ENCODE peak calls at places on chromosomes 6 and 20, in four cellular contexts. One of them, this sample, is unnamed.

GRCh38 chr6:74731204-74731603 is 474.6 kb downstream of the COL12A1 start:
- DNase-seq in pancreas: no peak
- DNase-seq in effector memory CD4-positive, alpha-beta T cell: no peak
- DNase-seq in mesendoderm: no peak
- DNase-seq in this sample: no peak

GRCh38 chr6:1477432-1478090 is 88.2 kb downstream of the FOXF2 start:
- DNase-seq in mesendoderm: peak
- DNase-seq in effector memory CD4-positive, alpha-beta T cell: no peak
- DNase-seq in pancreas: no peak
- DNase-seq in this sample: no peak

GRCh38 chr6:29839917-29840316 is 12.3 kb downstream of the HLA-G start:
- DNase-seq in pancreas: no peak
- DNase-seq in mesendoderm: no peak
- DNase-seq in effector memory CD4-positive, alpha-beta T cell: no peak
- DNase-seq in this sample: no peak

GRCh38 chr6:112579601-112580000 is 232.5 kb downstream of the RFPL4B start:
- DNase-seq in pancreas: no peak
- DNase-seq in effector memory CD4-positive, alpha-beta T cell: no peak
- DNase-seq in mesendoderm: no peak
- DNase-seq in this sample: no peak

GRCh38 chr20:62145688-62146018 is 2.1 kb downstream of the SS18L1 start:
- DNase-seq in effector memory CD4-positive, alpha-beta T cell: no peak
- DNase-seq in mesendoderm: no peak
- DNase-seq in pancreas: no peak
- DNase-seq in this sample: no peak

GRCh38 chr20:22489614-22490286 is 94.6 kb downstream of the FOXA2 start:
- DNase-seq in mesendoderm: no peak
- DNase-seq in effector memory CD4-positive, alpha-beta T cell: no peak
- DNase-seq in pancreas: no peak
- DNase-seq in this sample: no peak

GRCh38 chr20:57638173-57638894 is 18.1 kb upstream of the ZBP1 start:
- DNase-seq in pancreas: no peak
- DNase-seq in effector memory CD4-positive, alpha-beta T cell: no peak
- DNase-seq in mesendoderm: no peak
- DNase-seq in this sample: no peak

GRCh38 chr6:3259491-3259958 is 778 bp downstream of the PSMG4 start:
- DNase-seq in mesendoderm: peak
- DNase-seq in pancreas: no peak
- DNase-seq in effector memory CD4-positive, alpha-beta T cell: peak
- DNase-seq in this sample: no peak

GRCh38 chr6:79100304-79100703 is 22.2 kb upstream of the PHIP start:
- DNase-seq in pancreas: no peak
- DNase-seq in effector memory CD4-positive, alpha-beta T cell: no peak
- DNase-seq in mesendoderm: no peak
- DNase-seq in this sample: no peak

GRCh38 chr6:119339941-119340456 is 9.6 kb downstream of the MAN1A1 start:
- DNase-seq in mesendoderm: no peak
- DNase-seq in pancreas: no peak
- DNase-seq in effector memory CD4-positive, alpha-beta T cell: no peak
- DNase-seq in this sample: no peak

GRCh38 chr6:43773050-43773956 is 3.3 kb downstream of the VEGFA start:
- DNase-seq in effector memory CD4-positive, alpha-beta T cell: no peak
- DNase-seq in pancreas: peak
- DNase-seq in mesendoderm: peak
- DNase-seq in this sample: no peak

GRCh38 chr6:4805553-4806307 is 29.5 kb downstream of the CDYL start:
- DNase-seq in mesendoderm: peak
- DNase-seq in pancreas: peak
- DNase-seq in effector memory CD4-positive, alpha-beta T cell: no peak
- DNase-seq in this sample: peak

GRCh38 chr6:4021862-4022715 is 56.8 kb downstream of the FAM217A start:
- DNase-seq in mesendoderm: no peak
- DNase-seq in effector memory CD4-positive, alpha-beta T cell: no peak
- DNase-seq in pancreas: no peak
- DNase-seq in this sample: no peak

GRCh38 chr6:157034433-157035230 is 257.5 kb downstream of the ARID1B start:
- DNase-seq in effector memory CD4-positive, alpha-beta T cell: no peak
- DNase-seq in mesendoderm: peak
- DNase-seq in pancreas: no peak
- DNase-seq in this sample: no peak

GRCh38 chr20:1319462-1319861 is 9.5 kb downstream of the SDCBP2 start:
- DNase-seq in pancreas: no peak
- DNase-seq in effector memory CD4-positive, alpha-beta T cell: no peak
- DNase-seq in mesendoderm: no peak
- DNase-seq in this sample: no peak

GRCh38 chr20:10306440-10307358 is 88.1 kb downstream of the SNAP25 start:
- DNase-seq in mesendoderm: peak
- DNase-seq in pancreas: no peak
- DNase-seq in effector memory CD4-positive, alpha-beta T cell: no peak
- DNase-seq in this sample: no peak

GRCh38 chr6:43699564-43700186 is 12.1 kb upstream of the MRPS18A start:
- DNase-seq in mesendoderm: peak
- DNase-seq in effector memory CD4-positive, alpha-beta T cell: no peak
- DNase-seq in pancreas: no peak
- DNase-seq in this sample: no peak

GRCh38 chr6:56102216-56102615 is 145.2 kb downstream of the COL21A1 start:
- DNase-seq in pancreas: no peak
- DNase-seq in mesendoderm: no peak
- DNase-seq in effector memory CD4-positive, alpha-beta T cell: no peak
- DNase-seq in this sample: no peak

GRCh38 chr6:158786645-158787304 is 32.4 kb downstream of the EZR start:
- DNase-seq in mesendoderm: no peak
- DNase-seq in pancreas: no peak
- DNase-seq in effector memory CD4-positive, alpha-beta T cell: no peak
- DNase-seq in this sample: no peak

GRCh38 chr6:10487668-10488327 is 33.4 kb upstream of the GCNT2 start:
- DNase-seq in effector memory CD4-positive, alpha-beta T cell: no peak
- DNase-seq in pancreas: no peak
- DNase-seq in mesendoderm: no peak
- DNase-seq in this sample: no peak

GRCh38 chr20:32456869-32457421 is 98.8 kb downstream of the ASXL1 start:
- DNase-seq in mesendoderm: peak
- DNase-seq in effector memory CD4-positive, alpha-beta T cell: no peak
- DNase-seq in pancreas: peak
- DNase-seq in this sample: peak

GRCh38 chr20:50191065-50191565 is 485 bp downstream of the CEBPB start:
- DNase-seq in effector memory CD4-positive, alpha-beta T cell: peak
- DNase-seq in mesendoderm: no peak
- DNase-seq in pancreas: peak
- DNase-seq in this sample: no peak

GRCh38 chr20:19453781-19454310 is 241.4 kb downstream of the SLC24A3 start:
- DNase-seq in mesendoderm: no peak
- DNase-seq in effector memory CD4-positive, alpha-beta T cell: no peak
- DNase-seq in pancreas: no peak
- DNase-seq in this sample: no peak

DNA sequence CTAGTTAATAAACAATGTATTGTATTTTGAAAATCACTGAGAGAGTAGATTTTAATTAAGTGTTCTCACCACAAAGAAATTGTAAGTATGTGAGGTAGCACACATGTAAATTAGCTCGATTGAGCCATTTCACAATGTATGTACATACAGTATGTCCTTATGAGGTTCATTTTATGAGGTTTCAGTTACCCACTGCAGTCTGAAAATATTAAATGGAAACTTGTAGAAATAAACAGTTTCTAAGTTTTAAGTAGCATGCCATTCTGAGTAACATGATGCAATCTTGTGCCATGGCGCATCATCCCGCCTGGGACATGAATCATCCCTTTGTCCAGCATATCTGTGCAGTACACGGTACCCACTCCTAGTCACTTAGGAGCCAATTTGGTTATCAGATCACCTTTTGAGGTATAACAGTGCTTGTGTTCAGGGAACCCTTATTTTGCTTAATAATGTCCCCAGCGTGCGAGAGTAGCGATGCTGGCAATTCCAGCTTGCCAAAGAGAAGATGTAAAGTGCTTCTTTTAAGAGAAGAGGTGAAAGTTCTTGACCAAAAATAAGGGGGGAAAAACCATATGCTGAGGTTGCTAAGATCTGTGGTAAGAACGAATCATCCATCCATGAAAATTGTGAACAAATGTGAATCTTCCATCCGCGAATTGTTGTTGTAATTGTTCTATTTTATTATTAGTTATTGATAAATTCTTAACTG is 64.7 kb downstream of the KCNS1 start:
- DNase-seq in pancreas: no peak
- DNase-seq in effector memory CD4-positive, alpha-beta T cell: no peak
- DNase-seq in mesendoderm: no peak
- DNase-seq in this sample: no peak
- H3K27ac ChIP-seq in pancreas: no peak
- H3K27ac ChIP-seq in effector memory CD4-positive, alpha-beta T cell: no peak
- H3K27ac ChIP-seq in mesendoderm: no peak
- H3K27ac ChIP-seq in this sample: no peak

DNA sequence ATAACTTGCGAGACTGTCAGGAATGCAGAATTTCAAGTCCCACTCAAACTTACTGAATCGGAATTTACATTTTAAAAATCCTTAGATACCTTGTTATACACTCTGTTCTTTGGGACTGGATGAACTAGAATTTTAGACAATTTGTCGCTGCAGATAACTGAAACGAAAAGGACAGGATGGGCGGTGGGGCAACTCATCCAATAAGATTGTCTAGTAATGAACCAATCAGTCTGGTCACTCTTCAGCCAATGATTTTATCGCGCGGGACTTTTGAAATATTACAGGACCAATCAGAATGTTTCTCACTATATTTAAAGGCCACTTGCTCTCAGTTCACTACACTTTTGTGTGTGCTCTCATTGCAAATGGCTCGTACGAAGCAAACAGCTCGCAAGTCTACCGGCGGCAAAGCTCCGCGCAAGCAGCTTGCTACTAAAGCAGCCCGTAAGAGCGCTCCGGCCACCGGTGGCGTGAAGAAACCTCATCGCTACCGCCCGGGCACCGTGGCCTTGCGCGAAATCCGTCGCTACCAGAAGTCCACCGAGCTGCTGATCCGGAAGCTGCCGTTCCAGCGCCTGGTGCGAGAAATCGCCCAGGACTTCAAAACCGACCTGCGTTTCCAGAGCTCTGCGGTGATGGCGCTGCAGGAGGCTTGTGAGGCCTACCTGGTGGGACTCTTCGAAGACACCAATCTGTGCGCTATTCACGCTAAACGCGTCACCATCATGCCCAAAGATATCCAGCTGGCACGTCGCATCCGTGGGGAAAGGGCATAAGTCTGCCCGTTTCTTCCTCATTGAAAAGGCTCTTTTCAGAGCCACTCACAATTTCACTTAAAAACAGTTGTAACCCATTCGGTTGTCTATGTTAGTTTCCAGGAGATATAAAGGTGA is 41.9 kb upstream of the HFE start:
- DNase-seq in mesendoderm: peak
- DNase-seq in pancreas: peak
- DNase-seq in effector memory CD4-positive, alpha-beta T cell: peak
- DNase-seq in this sample: peak
- H3K27ac ChIP-seq in mesendoderm: peak
- H3K27ac ChIP-seq in pancreas: peak
- H3K27ac ChIP-seq in effector memory CD4-positive, alpha-beta T cell: peak
- H3K27ac ChIP-seq in this sample: peak

GRCh38 chr6:149942461-149942829 is 631 bp downstream of the ULBP2 start:
- DNase-seq in pancreas: no peak
- DNase-seq in effector memory CD4-positive, alpha-beta T cell: no peak
- DNase-seq in mesendoderm: no peak
- DNase-seq in this sample: no peak
- H3K27ac ChIP-seq in pancreas: no peak
- H3K27ac ChIP-seq in effector memory CD4-positive, alpha-beta T cell: no peak
- H3K27ac ChIP-seq in mesendoderm: no peak
- H3K27ac ChIP-seq in this sample: no peak

DNA sequence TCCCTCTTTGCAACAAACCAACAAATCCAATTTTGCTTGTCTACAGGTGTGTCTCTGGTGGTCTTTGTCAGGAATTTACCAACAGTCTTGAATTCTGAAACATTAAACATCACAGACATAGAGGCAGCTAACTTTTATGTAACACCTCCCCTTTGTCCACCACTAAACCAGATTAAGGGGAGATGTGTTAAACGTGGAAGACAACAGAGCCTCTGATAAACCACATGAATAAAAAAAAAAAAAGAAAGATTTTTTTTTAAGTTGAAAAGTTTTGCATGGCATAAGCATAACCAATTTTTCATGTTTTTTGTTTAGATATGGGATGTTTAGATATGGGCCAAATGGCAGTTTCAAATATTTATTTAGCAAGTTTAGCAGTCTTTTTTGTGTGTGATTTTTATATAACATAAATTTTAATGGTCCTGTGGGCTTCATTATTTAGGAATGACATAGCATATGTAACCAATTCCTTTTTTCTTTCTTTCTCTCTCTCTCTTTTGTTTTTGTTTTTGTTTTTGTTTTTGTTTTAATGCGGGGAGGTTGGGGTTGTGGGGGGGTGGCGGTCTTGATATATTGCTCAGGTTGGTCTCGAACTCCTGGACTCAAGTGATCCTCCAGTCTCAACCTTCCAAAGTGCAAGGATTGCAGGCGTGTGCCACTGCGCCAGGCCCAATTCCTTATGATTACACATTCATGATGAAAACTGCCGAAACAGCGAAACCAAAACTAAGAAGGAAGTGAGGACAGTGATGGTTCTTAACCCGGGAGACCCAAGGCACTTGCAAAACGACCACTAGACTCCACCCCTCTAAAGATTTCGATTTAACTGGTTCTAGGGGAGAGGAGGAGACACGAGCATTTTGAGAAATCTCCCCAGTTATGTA is 60.5 kb upstream of the BTN3A2 start:
- DNase-seq in effector memory CD4-positive, alpha-beta T cell: no peak
- DNase-seq in mesendoderm: peak
- DNase-seq in pancreas: no peak
- DNase-seq in this sample: peak
- H3K27ac ChIP-seq in effector memory CD4-positive, alpha-beta T cell: peak
- H3K27ac ChIP-seq in mesendoderm: no peak
- H3K27ac ChIP-seq in pancreas: no peak
- H3K27ac ChIP-seq in this sample: peak

GRCh38 chr6:37136821-37137200 is 33.1 kb upstream of the PIM1 start:
- DNase-seq in pancreas: no peak
- DNase-seq in effector memory CD4-positive, alpha-beta T cell: no peak
- DNase-seq in mesendoderm: no peak
- DNase-seq in this sample: no peak
- H3K27ac ChIP-seq in pancreas: no peak
- H3K27ac ChIP-seq in effector memory CD4-positive, alpha-beta T cell: no peak
- H3K27ac ChIP-seq in mesendoderm: peak
- H3K27ac ChIP-seq in this sample: no peak

This sample was measured in ovary.